ENCODE peak calls at places on chromosomes 4 and X, in seven cellular contexts. U, V, Z, H, N, O and X are unnamed samples.

GRCh38 chr4:123649644-123650356 is 253.2 kb downstream of the SPRY1 start:
- DNase-seq in V (no peak), U (peak; percentile 49), Z (no peak), O (no peak), H (peak; percentile 22), N (no peak), X (peak; percentile 86)

GRCh38 chr4:155582971-155583437 is 83.6 kb upstream of the GUCY1A1 start:
- DNase-seq in U (no peak), Z (no peak), H (no peak), V (no peak), N (no peak), O (no peak), X (peak; percentile 90)

GRCh38 chr4:185895351-185895750 is 83.4 kb upstream of the SORBS2 start:
- DNase-seq in V (no peak), H (no peak), U (no peak), O (no peak), Z (no peak), N (no peak), X (no peak)

GRCh38 chrX:153689654-153690465 is 2.1 kb downstream of the SLC6A8 start:
- DNase-seq in O (no peak), N (no peak), U (no peak), H (no peak), Z (no peak), V (no peak), X (no peak)

GRCh38 chrX:28398352-28398751 is 188.9 kb upstream of the IL1RAPL1 start:
- DNase-seq in Z (no peak), H (no peak), U (no peak), N (no peak), V (no peak), O (no peak), X (peak; percentile 10)

GRCh38 chrX:134727363-134727762 is 69.1 kb upstream of the PLAC1 start:
- DNase-seq in Z (no peak), N (peak; percentile 67), O (no peak), V (no peak), H (no peak), U (no peak), X (no peak)

GRCh38 chr4:108861339-108861738 is 98.5 kb upstream of the ETNPPL start:
- DNase-seq in N (no peak), U (no peak), H (no peak), V (no peak), Z (no peak), O (no peak), X (peak; percentile 14)

GRCh38 chr4:27205994-27206393 is 345.4 kb downstream of the STIM2 start:
- DNase-seq in V (no peak), O (no peak), H (no peak), U (no peak), Z (no peak), N (no peak), X (no peak)

GRCh38 chr4:108224628-108225053 is 55.9 kb upstream of the LEF1 start:
- DNase-seq in N (no peak), H (no peak), O (no peak), V (no peak), Z (no peak), U (no peak), X (peak; percentile 87)

GRCh38 chrX:65674351-65674893 is 7.0 kb downstream of the MSN start:
- DNase-seq in O (no peak), U (no peak), H (no peak), V (no peak), N (no peak), Z (no peak), X (no peak)

GRCh38 chrX:65668362-65669310 is 1.2 kb downstream of the MSN start:
- DNase-seq in Z (peak; percentile 37), V (peak; percentile 92), N (peak; percentile 68), O (peak; percentile 55), H (peak; percentile 82), U (peak; percentile 30), X (peak; percentile 85)

GRCh38 chrX:65671286-65671685 is 3.8 kb downstream of the MSN start:
- DNase-seq in U (no peak), Z (no peak), H (no peak), V (no peak), N (no peak), O (no peak), X (no peak)

GRCh38 chrX:65673857-65674350 is 6.5 kb downstream of the MSN start:
- DNase-seq in V (no peak), O (no peak), U (no peak), Z (no peak), H (no peak), N (no peak), X (peak; percentile 33)

GRCh38 chrX:65671966-65672365 is 4.5 kb downstream of the MSN start:
- DNase-seq in U (no peak), O (no peak), N (no peak), H (no peak), Z (no peak), V (no peak), X (no peak)
- H3K4me3 ChIP-seq in U (peak overlapping the region; percentile 67), O (no peak overlapping the region), N (no peak overlapping the region), H (peak overlapping the region; percentile 3), Z (peak overlapping the region; percentile 83), V (peak overlapping the region; percentile 82), X (no peak overlapping the region)

GRCh38 chr4:184806711-184807110 is 19.1 kb downstream of the ACSL1 start:
- DNase-seq in O (no peak), Z (no peak), V (no peak), N (no peak), U (no peak), H (no peak), X (no peak)
- H3K4me3 ChIP-seq in O (no peak overlapping the region), Z (no peak overlapping the region), V (no peak overlapping the region), N (no peak overlapping the region), U (no peak overlapping the region), H (peak overlapping the region; percentile 30), X (no peak overlapping the region)

DNA sequence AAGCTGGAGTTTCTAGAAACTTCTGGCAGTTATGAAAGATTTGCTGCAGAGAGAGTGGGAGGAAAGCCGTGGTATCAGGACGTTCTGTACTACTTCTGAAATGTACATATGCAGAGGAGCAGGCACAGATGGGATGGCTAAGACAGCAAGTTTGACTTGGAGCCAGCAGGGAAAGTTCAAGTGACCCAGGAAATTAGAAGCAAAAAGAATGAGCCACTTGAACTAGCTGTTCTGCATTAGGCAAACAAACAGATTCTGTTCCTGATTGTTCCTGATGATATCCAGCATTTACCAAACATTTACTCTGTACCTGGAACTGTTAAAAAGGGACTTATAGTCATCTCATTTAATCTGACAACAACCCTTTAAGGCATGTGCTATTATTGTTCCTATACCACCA is 41.4 kb upstream of the CXCL13 start:
- DNase-seq in N (no peak), V (no peak), U (peak; percentile 80), H (no peak), Z (no peak), O (no peak), X (peak; percentile 35)
- H3K4me3 ChIP-seq in N (no peak overlapping the region), V (no peak overlapping the region), U (no peak overlapping the region), H (no peak overlapping the region), Z (no peak overlapping the region), O (no peak overlapping the region), X (no peak overlapping the region)

GRCh38 chr4:54332577-54332976 is 103.5 kb downstream of the PDGFRA start:
- DNase-seq in N (no peak), Z (no peak), H (no peak), O (no peak), V (no peak), U (no peak), X (no peak)
- H3K4me3 ChIP-seq in N (no peak overlapping the region), Z (no peak overlapping the region), H (no peak overlapping the region), O (no peak overlapping the region), V (no peak overlapping the region), U (no peak overlapping the region), X (no peak overlapping the region)

GRCh38 chrX:129739591-129739990 is 812 bp downstream of the XPNPEP2 start:
- DNase-seq in N (no peak), H (no peak), Z (no peak), V (no peak), O (no peak), U (no peak), X (peak; percentile 6)
- H3K4me3 ChIP-seq in N (no peak overlapping the region), H (no peak overlapping the region), Z (no peak overlapping the region), V (no peak overlapping the region), O (no peak overlapping the region), U (no peak overlapping the region), X (no peak overlapping the region)

DNA sequence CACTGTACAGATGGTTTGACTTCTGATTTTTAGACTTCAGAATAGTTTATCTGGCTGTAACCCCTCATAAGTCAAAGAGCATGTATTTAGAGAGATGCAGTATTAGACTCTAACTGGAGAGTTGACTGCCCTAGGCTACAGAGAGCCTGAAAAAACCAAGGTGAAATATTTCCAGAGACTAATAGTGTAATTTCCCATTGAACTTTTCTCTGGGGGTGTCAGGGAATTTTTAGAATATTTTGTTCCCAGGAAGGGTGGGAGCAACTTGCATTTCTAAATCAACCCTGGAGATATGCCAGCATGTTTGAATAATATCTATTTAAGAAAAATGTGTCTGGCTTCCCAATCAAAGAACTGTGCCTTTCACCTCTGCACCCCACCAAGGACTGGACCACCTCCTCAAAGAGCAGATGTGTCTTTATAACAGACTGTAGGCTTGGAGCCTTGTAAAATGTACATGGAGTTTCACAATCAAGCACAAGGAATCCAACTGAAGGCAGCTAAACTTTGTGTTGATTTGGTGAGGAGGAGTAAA is 2.0 kb downstream of the ANXA3 start:
- DNase-seq in V (no peak), O (no peak), U (no peak), N (no peak), H (no peak), Z (no peak), X (no peak)
- H3K4me3 ChIP-seq in V (no peak overlapping the region), O (peak overlapping the region; percentile 0), U (peak overlapping the region; percentile 59), N (peak overlapping the region; percentile 88), H (peak overlapping the region; percentile 64), Z (no peak overlapping the region), X (no peak overlapping the region)

GRCh38 chrX:40394302-40394701 is 186.5 kb upstream of the ATP6AP2 start:
- DNase-seq in Z (no peak), N (no peak), V (no peak), U (no peak), O (no peak), H (no peak), X (no peak)

GRCh38 chrX:40391662-40392061 is 189.1 kb upstream of the ATP6AP2 start:
- DNase-seq in O (no peak), Z (no peak), N (no peak), V (no peak), H (no peak), U (no peak), X (no peak)

GRCh38 chrX:40392599-40392998 is 188.2 kb upstream of the ATP6AP2 start:
- DNase-seq in U (no peak), O (no peak), N (no peak), Z (no peak), V (no peak), H (no peak), X (no peak)

GRCh38 chrX:40388441-40388840 is 192.3 kb upstream of the ATP6AP2 start:
- DNase-seq in Z (no peak), H (no peak), U (no peak), O (no peak), V (no peak), N (no peak), X (no peak)

DNA sequence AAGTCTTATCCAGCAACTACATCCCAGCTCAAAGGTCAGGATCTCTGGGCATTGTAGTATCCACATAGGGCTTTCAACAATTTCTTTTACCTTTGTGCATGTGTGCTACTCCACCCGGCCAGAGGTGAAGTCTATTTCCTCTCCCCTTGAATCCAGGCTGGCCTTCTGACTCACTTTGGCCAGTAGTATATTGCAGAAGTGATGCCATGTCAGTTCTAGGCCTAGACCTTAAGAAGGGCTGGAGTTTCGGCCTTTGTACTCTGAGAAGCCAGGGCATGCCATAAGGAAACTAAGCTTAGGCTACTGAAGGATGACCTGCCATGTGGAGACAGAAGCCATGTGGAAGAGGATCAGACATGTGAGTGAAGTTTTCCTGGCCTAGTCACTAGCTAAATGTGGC is 191.2 kb upstream of the ATP6AP2 start:
- DNase-seq in V (no peak), H (no peak), O (no peak), N (no peak), Z (no peak), U (no peak), X (no peak)
- H3K4me3 ChIP-seq in V (no peak overlapping the region), H (no peak overlapping the region), O (no peak overlapping the region), N (no peak overlapping the region), Z (no peak overlapping the region), U (no peak overlapping the region), X (no peak overlapping the region)

GRCh38 chrX:40558590-40558989 is 22.2 kb upstream of the ATP6AP2 start:
- DNase-seq in O (no peak), N (no peak), Z (no peak), V (no peak), H (no peak), U (no peak), X (no peak)
- H3K4me3 ChIP-seq in O (no peak overlapping the region), N (no peak overlapping the region), Z (no peak overlapping the region), V (no peak overlapping the region), H (no peak overlapping the region), U (no peak overlapping the region), X (no peak overlapping the region)